ENCODE peak calls at places on chromosomes 12 and 14, in seven cellular contexts. B is Daoy; Y is CD8-positive, alpha-beta T cell; V is astrocyte; X is stimulated activated CD4-positive, alpha-beta T cell treated with anti-CD3 and anti-CD28 coated beads, TNF-alpha, amount 100 ng/mL, for 1 hour; Z is NCI-H774; C is AG09309. L is an unnamed sample.

GRCh38 chr12:124087251-124088141 is 114.5 kb downstream of the ZNF664 start:
- DNase-seq in X (no peak), C (no peak), Z (no peak), V (no peak), Y (no peak), B (no peak), L (no peak)

GRCh38 chr14:104110491-104111209 is 25.1 kb downstream of the ASPG start:
- DNase-seq in B (no peak), Z (no peak), C (no peak), Y (no peak), X (no peak), V (no peak), L (no peak)

GRCh38 chr14:65002586-65003210 is 16.0 kb downstream of the FNTB start:
- DNase-seq in Y (no peak), B (peak; percentile 79), Z (no peak), V (peak; percentile 72), X (no peak), C (no peak), L (no peak)

GRCh38 chr14:69077841-69078240 is 75.1 kb downstream of the DCAF5 start:
- DNase-seq in V (peak; percentile 95), C (no peak), Y (no peak), Z (no peak), X (no peak), B (peak; percentile 73), L (no peak)

GRCh38 chr12:111386891-111387290 is 18.0 kb upstream of the PHETA1 start:
- DNase-seq in V (no peak), Z (no peak), X (no peak), B (no peak), C (no peak), Y (no peak), L (no peak)

GRCh38 chr12:48069253-48069652 is 36.6 kb downstream of the SENP1 start:
- DNase-seq in B (no peak), Z (no peak), Y (no peak), X (no peak), V (no peak), C (no peak), L (no peak)

GRCh38 chr12:56267443-56268071 is 815 bp downstream of the COQ10A start:
- DNase-seq in Z (no peak), V (no peak), X (no peak), Y (no peak), C (no peak), B (no peak), L (no peak)

GRCh38 chr14:101077511-101078074 is 174.1 kb upstream of the RTL1 start:
- DNase-seq in X (no peak), Z (no peak), V (peak; percentile 49), B (no peak), Y (no peak), C (no peak), L (peak; percentile 23)

GRCh38 chr14:89284368-89285058 is 132.5 kb downstream of the FOXN3 start:
- DNase-seq in V (peak; percentile 85), Z (no peak), C (peak; percentile 55), X (no peak), Y (no peak), B (peak; percentile 66), L (no peak)

GRCh38 chr12:42557586-42558172 is 31.9 kb downstream of the PRICKLE1 start:
- DNase-seq in X (no peak), Y (no peak), Z (no peak), C (no peak), B (no peak), V (no peak), L (no peak)

GRCh38 chr12:6165418-6165817 is 34.8 kb upstream of the CD9 start:
- DNase-seq in B (no peak), Y (no peak), V (peak; percentile 51), X (no peak), Z (no peak), C (peak; percentile 44), L (no peak)

GRCh38 chr12:8554451-8555195 is 13.9 kb upstream of the CLEC4E start:
- DNase-seq in C (no peak), Y (no peak), X (no peak), B (peak; percentile 57), Z (no peak), V (peak; percentile 46), L (no peak)

GRCh38 chr14:104345316-104346111 is 207.1 kb downstream of the KIF26A start:
- DNase-seq in V (no peak), Z (peak; percentile 25), C (no peak), X (no peak), B (no peak), Y (no peak), L (no peak)

GRCh38 chr14:67557656-67558055 is 24.6 kb downstream of the PLEKHH1 start:
- DNase-seq in C (no peak), Y (no peak), Z (no peak), B (no peak), V (no peak), X (no peak), L (no peak)

GRCh38 chr14:23442721-23443356 is 7.4 kb upstream of the MYH7 start:
- DNase-seq in Z (no peak), V (no peak), B (no peak), Y (no peak), X (no peak), C (no peak), L (no peak)

GRCh38 chr14:35814371-35815005 is 5.4 kb upstream of the RALGAPA1 start:
- DNase-seq in Z (peak; percentile 28), Y (peak; percentile 79), B (peak; percentile 60), C (no peak), X (peak; percentile 61), V (peak; percentile 8), L (peak; percentile 68)

GRCh38 chr14:72291908-72292688 is 359.9 kb downstream of the RGS6 start:
- DNase-seq in C (peak; percentile 41), B (peak; percentile 29), Z (no peak), V (peak; percentile 3), Y (no peak), X (no peak), L (no peak)

GRCh38 chr12:57740656-57741412 is 2.3 kb upstream of the AGAP2 start:
- DNase-seq in B (peak; percentile 47), Z (no peak), X (peak; percentile 33), Y (peak; percentile 90), C (no peak), V (no peak), L (no peak)

GRCh38 chr12:121494093-121494787 is 86.6 kb downstream of the KDM2B start:
- DNase-seq in C (no peak), Y (peak; percentile 66), Z (no peak), X (peak; percentile 59), B (peak; percentile 46), V (no peak), L (peak; percentile 38)

GRCh38 chr14:74984241-74985027 is 18.3 kb upstream of the EIF2B2 start:
- DNase-seq in B (no peak), X (no peak), C (no peak), V (no peak), Y (no peak), Z (no peak), L (no peak)

GRCh38 chr12:2495452-2496112 is 299.2 kb upstream of the FKBP4 start:
- DNase-seq in B (no peak), V (no peak), Z (no peak), C (no peak), X (no peak), Y (no peak), L (no peak)

GRCh38 chr12:123094349-123095073 is 56.4 kb downstream of the PITPNM2 start:
- DNase-seq in Y (no peak), X (no peak), Z (no peak), B (peak; percentile 84), C (peak; percentile 40), V (peak; percentile 71), L (no peak)

GRCh38 chr14:70890842-70891442 is 16.3 kb upstream of the PCNX1 start:
- DNase-seq in X (no peak), V (no peak), C (no peak), Y (no peak), Z (no peak), B (no peak), L (no peak)

GRCh38 chr14:61628192-61628591 is 67.1 kb upstream of the HIF1A start:
- DNase-seq in C (no peak), V (peak; percentile 31), B (no peak), Z (no peak), X (no peak), Y (no peak), L (no peak)

GRCh38 chr12:90234455-90234854 is 525.8 kb upstream of the ATP2B1 start:
- DNase-seq in B (no peak), V (peak; percentile 15), Z (no peak), C (no peak), X (no peak), Y (no peak), L (no peak)

GRCh38 chr12:68374315-68374982 is 42.3 kb upstream of the MDM1 start:
- DNase-seq in Z (no peak), B (no peak), Y (peak; percentile 52), X (peak; percentile 18), C (no peak), V (no peak), L (no peak)

GRCh38 chr12:116771651-116772050 is 33.5 kb downstream of the RNFT2 start:
- DNase-seq in Y (no peak), V (no peak), Z (no peak), X (no peak), C (no peak), B (peak; percentile 12), L (no peak)

GRCh38 chr12:108587826-108588225 is 10.1 kb downstream of the TMEM119 start:
- DNase-seq in Y (no peak), B (no peak), X (no peak), C (no peak), V (no peak), Z (no peak), L (no peak)

GRCh38 chr14:62743118-62743517 is 302.1 kb downstream of the KCNH5 start:
- DNase-seq in Z (no peak), C (no peak), B (no peak), Y (no peak), V (no peak), X (no peak), L (no peak)

GRCh38 chr14:95575820-95576473 is 41.1 kb downstream of the GLRX5 start:
- DNase-seq in C (no peak), V (no peak), B (no peak), Y (no peak), Z (no peak), X (no peak), L (no peak)

GRCh38 chr14:103693514-103693913 is 21.7 kb downstream of the XRCC3 start:
- DNase-seq in Z (no peak), C (no peak), B (no peak), Y (no peak), V (no peak), X (no peak), L (peak; percentile 81)

GRCh38 chr14:22668417-22668816 is 24.3 kb upstream of the OR6J1 start:
- DNase-seq in Z (no peak), C (no peak), Y (no peak), V (peak; percentile 59), B (no peak), X (no peak), L (no peak)

GRCh38 chr14:22025884-22026283 is 352.3 kb upstream of the OR4E1 start:
- DNase-seq in B (no peak), Z (no peak), X (no peak), C (no peak), Y (no peak), V (no peak), L (no peak)

GRCh38 chr12:121579981-121580868 is 598 bp downstream of the KDM2B start:
- DNase-seq in V (no peak), Y (peak; percentile 82), X (peak; percentile 59), B (peak; percentile 76), Z (peak; percentile 80), C (no peak), L (peak; percentile 64)